ENCODE peak calls at places on chromosomes 7 and 10, in nine cellular contexts. One of them, this sample, is unnamed.

GRCh38 chr10:89156161-89156560 is 51.0 kb downstream of the CH25H start:
- DNase-seq in activated T-cell treated with anti-CD3 and anti-CD28 coated beads, Interleukin-2, amount 50 U/mL, for 72 hours: no peak
- DNase-seq in spleen: no peak
- DNase-seq in KG1: no peak
- DNase-seq in naive thymus-derived CD8-positive, alpha-beta T cell: no peak
- DNase-seq in NCI-H446: no peak
- DNase-seq in stimulated activated CD4-positive, alpha-beta T cell treated with anti-CD3 and anti-CD28 coated beads, Interleukin-4, amount 100 ng/mL, for 24 hours: no peak
- DNase-seq in progenitor cell of endocrine pancreas: no peak
- DNase-seq in heart left ventricle: no peak
- DNase-seq in this sample: no peak

GRCh38 chr7:24406818-24407226 is 122.8 kb downstream of the NPY start:
- DNase-seq in progenitor cell of endocrine pancreas: no peak
- DNase-seq in KG1: no peak
- DNase-seq in heart left ventricle: no peak
- DNase-seq in spleen: no peak
- DNase-seq in NCI-H446: no peak
- DNase-seq in naive thymus-derived CD8-positive, alpha-beta T cell: no peak
- DNase-seq in activated T-cell treated with anti-CD3 and anti-CD28 coated beads, Interleukin-2, amount 50 U/mL, for 72 hours: no peak
- DNase-seq in stimulated activated CD4-positive, alpha-beta T cell treated with anti-CD3 and anti-CD28 coated beads, Interleukin-4, amount 100 ng/mL, for 24 hours: no peak
- DNase-seq in this sample: no peak

GRCh38 chr7:69395072-69395714 is 203.1 kb upstream of the AUTS2 start:
- DNase-seq in activated T-cell treated with anti-CD3 and anti-CD28 coated beads, Interleukin-2, amount 50 U/mL, for 72 hours: no peak
- DNase-seq in heart left ventricle: no peak
- DNase-seq in NCI-H446: no peak
- DNase-seq in progenitor cell of endocrine pancreas: no peak
- DNase-seq in spleen: no peak
- DNase-seq in stimulated activated CD4-positive, alpha-beta T cell treated with anti-CD3 and anti-CD28 coated beads, Interleukin-4, amount 100 ng/mL, for 24 hours: no peak
- DNase-seq in KG1: no peak
- DNase-seq in naive thymus-derived CD8-positive, alpha-beta T cell: no peak
- DNase-seq in this sample: no peak

GRCh38 chr7:121994625-121995410 is 121.9 kb downstream of the PTPRZ1 start:
- DNase-seq in activated T-cell treated with anti-CD3 and anti-CD28 coated beads, Interleukin-2, amount 50 U/mL, for 72 hours: peak
- DNase-seq in NCI-H446: peak
- DNase-seq in naive thymus-derived CD8-positive, alpha-beta T cell: no peak
- DNase-seq in spleen: no peak
- DNase-seq in progenitor cell of endocrine pancreas: peak
- DNase-seq in heart left ventricle: no peak
- DNase-seq in KG1: peak
- DNase-seq in stimulated activated CD4-positive, alpha-beta T cell treated with anti-CD3 and anti-CD28 coated beads, Interleukin-4, amount 100 ng/mL, for 24 hours: peak
- DNase-seq in this sample: peak

GRCh38 chr10:80924063-80924952 is 386.6 kb downstream of the SH2D4B start:
- DNase-seq in spleen: no peak
- DNase-seq in KG1: no peak
- DNase-seq in activated T-cell treated with anti-CD3 and anti-CD28 coated beads, Interleukin-2, amount 50 U/mL, for 72 hours: peak
- DNase-seq in naive thymus-derived CD8-positive, alpha-beta T cell: no peak
- DNase-seq in progenitor cell of endocrine pancreas: peak
- DNase-seq in NCI-H446: peak
- DNase-seq in stimulated activated CD4-positive, alpha-beta T cell treated with anti-CD3 and anti-CD28 coated beads, Interleukin-4, amount 100 ng/mL, for 24 hours: peak
- DNase-seq in heart left ventricle: peak
- DNase-seq in this sample: no peak

GRCh38 chr7:66679633-66679980 is 50.9 kb downstream of the KCTD7 start:
- DNase-seq in activated T-cell treated with anti-CD3 and anti-CD28 coated beads, Interleukin-2, amount 50 U/mL, for 72 hours: no peak
- DNase-seq in stimulated activated CD4-positive, alpha-beta T cell treated with anti-CD3 and anti-CD28 coated beads, Interleukin-4, amount 100 ng/mL, for 24 hours: no peak
- DNase-seq in progenitor cell of endocrine pancreas: no peak
- DNase-seq in KG1: no peak
- DNase-seq in heart left ventricle: no peak
- DNase-seq in naive thymus-derived CD8-positive, alpha-beta T cell: no peak
- DNase-seq in spleen: peak
- DNase-seq in NCI-H446: no peak
- DNase-seq in this sample: no peak

GRCh38 chr10:18723801-18724200 is 64.6 kb downstream of the ARL5B start:
- DNase-seq in progenitor cell of endocrine pancreas: no peak
- DNase-seq in KG1: no peak
- DNase-seq in spleen: no peak
- DNase-seq in naive thymus-derived CD8-positive, alpha-beta T cell: no peak
- DNase-seq in heart left ventricle: no peak
- DNase-seq in NCI-H446: no peak
- DNase-seq in activated T-cell treated with anti-CD3 and anti-CD28 coated beads, Interleukin-2, amount 50 U/mL, for 72 hours: no peak
- DNase-seq in stimulated activated CD4-positive, alpha-beta T cell treated with anti-CD3 and anti-CD28 coated beads, Interleukin-4, amount 100 ng/mL, for 24 hours: no peak
- DNase-seq in this sample: no peak

GRCh38 chr7:40147371-40148246 is 12.8 kb downstream of the SUGCT start:
- DNase-seq in progenitor cell of endocrine pancreas: no peak
- DNase-seq in spleen: no peak
- DNase-seq in heart left ventricle: no peak
- DNase-seq in stimulated activated CD4-positive, alpha-beta T cell treated with anti-CD3 and anti-CD28 coated beads, Interleukin-4, amount 100 ng/mL, for 24 hours: no peak
- DNase-seq in NCI-H446: no peak
- DNase-seq in naive thymus-derived CD8-positive, alpha-beta T cell: no peak
- DNase-seq in activated T-cell treated with anti-CD3 and anti-CD28 coated beads, Interleukin-2, amount 50 U/mL, for 72 hours: no peak
- DNase-seq in KG1: no peak
- DNase-seq in this sample: no peak

This sample was measured in ovary.